ENCODE peak calls at places on chromosomes 3 and 15, in six cellular contexts. X is H54, J is activated T-cell treated with anti-CD3 and anti-CD28 coated beads for 4 hours, V is AG08396, K is psoas muscle, O is caudate nucleus. R is an unnamed sample.
A peak's percentile ranks its signal among the peaks of the same experiment; 100 is the strongest.

GRCh38 chr15:63503739-63504246 is 600 bp upstream of the USP3 start:
- DNase-seq in J (peak; percentile 82), V (no peak), X (no peak), O (peak; percentile 73), K (peak; percentile 87), R (peak; percentile 89)

GRCh38 chr3:114406922-114407321 is 113.1 kb downstream of the TIGIT start:
- DNase-seq in O (no peak), X (no peak), K (no peak), V (no peak), J (no peak), R (no peak)

GRCh38 chr3:128068156-128068620 is 16.0 kb downstream of the SEC61A1 start:
- DNase-seq in V (peak; percentile 45), J (no peak), X (no peak), O (no peak), K (no peak), R (peak; percentile 79)

GRCh38 chr3:153210116-153210515 is 48.1 kb downstream of the RAP2B start:
- DNase-seq in X (peak; percentile 9), K (no peak), V (no peak), O (no peak), J (no peak), R (no peak)

GRCh38 chr3:56629044-56629443 is 54.0 kb downstream of the TASOR start:
- DNase-seq in J (no peak), X (no peak), K (no peak), V (no peak), O (no peak), R (no peak)

GRCh38 chr3:166554006-166554405 is 716.8 kb upstream of the BCHE start:
- DNase-seq in K (no peak), V (no peak), O (no peak), X (no peak), J (no peak), R (no peak)

GRCh38 chr15:31357148-31357547 is 30.5 kb downstream of the KLF13 start:
- DNase-seq in V (no peak), J (no peak), X (no peak), K (no peak), O (no peak), R (no peak)

GRCh38 chr3:183161552-183162345 is 785 bp downstream of the LAMP3 start:
- DNase-seq in X (no peak), K (no peak), O (no peak), J (no peak), V (no peak), R (peak; percentile 56)

GRCh38 chr3:123026551-123027291 is 842 bp downstream of the SEMA5B start:
- DNase-seq in O (no peak), K (peak; percentile 62), J (no peak), V (peak; percentile 33), X (no peak), R (peak; percentile 17)

GRCh38 chr3:14306167-14306566 is 96.2 kb upstream of the SLC6A6 start:
- DNase-seq in V (no peak), J (no peak), X (no peak), O (no peak), K (no peak), R (no peak)

GRCh38 chr3:81638480-81638879 is 123.0 kb downstream of the GBE1 start:
- DNase-seq in J (no peak), K (no peak), X (no peak), O (no peak), V (no peak), R (no peak)